ENCODE peak calls at places on chromosomes 3 and 15, in nine cellular contexts. One of them, this sample, is unnamed.

GRCh38 chr15:97995881-97996603 is 35.5 kb downstream of the ARRDC4 start:
- DNase-seq in adrenal gland: no peak
- DNase-seq in cardiac fibroblast: peak
- DNase-seq in fibroblast of lung: peak
- DNase-seq in CD4-positive, alpha-beta T cell: no peak
- DNase-seq in MM.1S: peak
- DNase-seq in K562: no peak
- DNase-seq in GM23338: peak
- DNase-seq in NB4: peak
- DNase-seq in this sample: peak

GRCh38 chr15:74424901-74425528 is 8.7 kb downstream of the SEMA7A start:
- DNase-seq in adrenal gland: no peak
- DNase-seq in cardiac fibroblast: no peak
- DNase-seq in fibroblast of lung: no peak
- DNase-seq in CD4-positive, alpha-beta T cell: no peak
- DNase-seq in MM.1S: no peak
- DNase-seq in K562: no peak
- DNase-seq in GM23338: no peak
- DNase-seq in NB4: no peak
- DNase-seq in this sample: no peak

GRCh38 chr3:194995922-194996321 is 275.0 kb downstream of the XXYLT1 start:
- DNase-seq in adrenal gland: no peak
- DNase-seq in cardiac fibroblast: no peak
- DNase-seq in fibroblast of lung: no peak
- DNase-seq in CD4-positive, alpha-beta T cell: no peak
- DNase-seq in MM.1S: no peak
- DNase-seq in K562: no peak
- DNase-seq in GM23338: peak
- DNase-seq in NB4: no peak
- DNase-seq in this sample: no peak

GRCh38 chr15:63708141-63708772 is 111.1 kb downstream of the FBXL22 start:
- DNase-seq in adrenal gland: no peak
- DNase-seq in cardiac fibroblast: peak
- DNase-seq in fibroblast of lung: no peak
- DNase-seq in CD4-positive, alpha-beta T cell: no peak
- DNase-seq in MM.1S: no peak
- DNase-seq in K562: no peak
- DNase-seq in GM23338: no peak
- DNase-seq in NB4: no peak
- DNase-seq in this sample: no peak

GRCh38 chr15:62457100-62457499 is 292.0 kb upstream of the C2CD4B start:
- DNase-seq in adrenal gland: no peak
- DNase-seq in cardiac fibroblast: no peak
- DNase-seq in fibroblast of lung: no peak
- DNase-seq in CD4-positive, alpha-beta T cell: no peak
- DNase-seq in MM.1S: no peak
- DNase-seq in K562: no peak
- DNase-seq in GM23338: no peak
- DNase-seq in NB4: no peak
- DNase-seq in this sample: no peak

GRCh38 chr3:184755315-184755731 is 43.5 kb upstream of the MAGEF1 start:
- DNase-seq in adrenal gland: no peak
- DNase-seq in cardiac fibroblast: no peak
- DNase-seq in fibroblast of lung: no peak
- DNase-seq in CD4-positive, alpha-beta T cell: no peak
- DNase-seq in MM.1S: no peak
- DNase-seq in K562: no peak
- DNase-seq in GM23338: no peak
- DNase-seq in NB4: no peak
- DNase-seq in this sample: no peak

GRCh38 chr3:48662753-48663488 is at the start of gene CELSR3:
- DNase-seq in adrenal gland: peak
- DNase-seq in cardiac fibroblast: peak
- DNase-seq in fibroblast of lung: peak
- DNase-seq in CD4-positive, alpha-beta T cell: peak
- DNase-seq in MM.1S: peak
- DNase-seq in K562: peak
- DNase-seq in GM23338: peak
- DNase-seq in NB4: no peak
- DNase-seq in this sample: peak

GRCh38 chr3:52896613-52897012 is 735 bp downstream of the STIMATE start:
- DNase-seq in adrenal gland: no peak
- DNase-seq in cardiac fibroblast: no peak
- DNase-seq in fibroblast of lung: no peak
- DNase-seq in CD4-positive, alpha-beta T cell: no peak
- DNase-seq in MM.1S: no peak
- DNase-seq in K562: no peak
- DNase-seq in GM23338: peak
- DNase-seq in NB4: no peak
- DNase-seq in this sample: no peak

GRCh38 chr3:78838362-78838761 is 929.4 kb downstream of the ROBO1 start:
- DNase-seq in adrenal gland: no peak
- DNase-seq in cardiac fibroblast: no peak
- DNase-seq in fibroblast of lung: no peak
- DNase-seq in CD4-positive, alpha-beta T cell: no peak
- DNase-seq in MM.1S: no peak
- DNase-seq in K562: no peak
- DNase-seq in GM23338: no peak
- DNase-seq in NB4: no peak
- DNase-seq in this sample: no peak

GRCh38 chr3:172203522-172204258 is 164.3 kb downstream of the FNDC3B start:
- DNase-seq in adrenal gland: no peak
- DNase-seq in cardiac fibroblast: no peak
- DNase-seq in fibroblast of lung: no peak
- DNase-seq in CD4-positive, alpha-beta T cell: no peak
- DNase-seq in MM.1S: no peak
- DNase-seq in K562: no peak
- DNase-seq in GM23338: no peak
- DNase-seq in NB4: no peak
- DNase-seq in this sample: no peak

GRCh38 chr3:155791190-155791589 is 14.9 kb downstream of the C3orf33 start:
- DNase-seq in adrenal gland: no peak
- DNase-seq in cardiac fibroblast: peak
- DNase-seq in fibroblast of lung: peak
- DNase-seq in CD4-positive, alpha-beta T cell: no peak
- DNase-seq in MM.1S: no peak
- DNase-seq in K562: no peak
- DNase-seq in GM23338: peak
- DNase-seq in NB4: peak
- DNase-seq in this sample: no peak

GRCh38 chr3:179175358-179175757 is 27.2 kb downstream of the PIK3CA start:
- DNase-seq in adrenal gland: no peak
- DNase-seq in cardiac fibroblast: peak
- DNase-seq in fibroblast of lung: no peak
- DNase-seq in CD4-positive, alpha-beta T cell: no peak
- DNase-seq in MM.1S: no peak
- DNase-seq in K562: no peak
- DNase-seq in GM23338: no peak
- DNase-seq in NB4: no peak
- DNase-seq in this sample: no peak

GRCh38 chr3:194344012-194344411 is 7.1 kb downstream of the CPN2 start:
- DNase-seq in adrenal gland: peak
- DNase-seq in cardiac fibroblast: peak
- DNase-seq in fibroblast of lung: peak
- DNase-seq in CD4-positive, alpha-beta T cell: peak
- DNase-seq in MM.1S: peak
- DNase-seq in K562: peak
- DNase-seq in GM23338: peak
- DNase-seq in NB4: peak
- DNase-seq in this sample: peak

DNA sequence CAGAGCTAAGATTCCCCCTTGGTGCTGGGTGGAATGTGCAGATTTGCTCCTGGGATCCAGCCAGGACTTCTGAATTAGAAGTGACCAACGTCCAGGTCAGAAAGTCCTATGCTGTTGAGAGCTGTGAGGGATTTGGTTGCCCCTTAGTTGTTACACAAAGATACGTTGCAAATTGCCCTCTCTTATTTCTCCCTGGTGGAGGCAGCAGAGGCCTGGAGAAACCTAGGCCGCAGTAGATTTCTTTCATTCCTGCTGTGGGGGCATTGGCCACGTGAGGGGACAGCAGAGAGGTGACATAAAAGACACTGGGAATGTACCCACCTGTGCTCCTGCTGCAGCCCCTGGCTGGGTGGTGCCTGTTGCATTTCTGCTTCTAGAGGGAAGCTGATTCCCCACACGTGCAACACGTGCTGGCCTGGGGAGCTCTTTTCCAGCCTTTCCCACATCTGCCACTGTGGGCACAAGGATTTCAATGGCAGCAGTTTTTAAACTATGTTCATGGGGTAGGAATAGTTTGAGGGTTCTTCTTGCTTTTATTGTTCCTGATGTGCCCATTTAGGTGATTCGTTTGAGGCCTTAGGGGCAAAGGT is 65.7 kb downstream of the SYNM start:
- DNase-seq in adrenal gland: no peak
- DNase-seq in cardiac fibroblast: no peak
- DNase-seq in fibroblast of lung: peak
- DNase-seq in CD4-positive, alpha-beta T cell: no peak
- DNase-seq in MM.1S: no peak
- DNase-seq in K562: no peak
- DNase-seq in GM23338: no peak
- DNase-seq in NB4: no peak
- DNase-seq in this sample: no peak
- TF ChIP-seq CTCF in adrenal gland: no peak
- TF ChIP-seq CTCF in cardiac fibroblast: no peak
- TF ChIP-seq CTCF in fibroblast of lung: no peak
- TF ChIP-seq CTCF in CD4-positive, alpha-beta T cell: no peak
- TF ChIP-seq CTCF in MM.1S: no peak
- TF ChIP-seq CTCF in K562: no peak
- TF ChIP-seq CTCF in GM23338: peak
- TF ChIP-seq CTCF in NB4: no peak
- TF ChIP-seq CTCF in this sample: no peak

GRCh38 chr3:8713901-8714759 is 19.5 kb upstream of the CAV3 start:
- DNase-seq in adrenal gland: no peak
- DNase-seq in cardiac fibroblast: peak
- DNase-seq in fibroblast of lung: no peak
- DNase-seq in CD4-positive, alpha-beta T cell: no peak
- DNase-seq in MM.1S: no peak
- DNase-seq in K562: peak
- DNase-seq in GM23338: peak
- DNase-seq in NB4: no peak
- DNase-seq in this sample: peak
- TF ChIP-seq CTCF in adrenal gland: no peak
- TF ChIP-seq CTCF in cardiac fibroblast: peak
- TF ChIP-seq CTCF in fibroblast of lung: peak
- TF ChIP-seq CTCF in CD4-positive, alpha-beta T cell: no peak
- TF ChIP-seq CTCF in MM.1S: peak
- TF ChIP-seq CTCF in K562: peak
- TF ChIP-seq CTCF in GM23338: peak
- TF ChIP-seq CTCF in NB4: peak
- TF ChIP-seq CTCF in this sample: peak

DNA sequence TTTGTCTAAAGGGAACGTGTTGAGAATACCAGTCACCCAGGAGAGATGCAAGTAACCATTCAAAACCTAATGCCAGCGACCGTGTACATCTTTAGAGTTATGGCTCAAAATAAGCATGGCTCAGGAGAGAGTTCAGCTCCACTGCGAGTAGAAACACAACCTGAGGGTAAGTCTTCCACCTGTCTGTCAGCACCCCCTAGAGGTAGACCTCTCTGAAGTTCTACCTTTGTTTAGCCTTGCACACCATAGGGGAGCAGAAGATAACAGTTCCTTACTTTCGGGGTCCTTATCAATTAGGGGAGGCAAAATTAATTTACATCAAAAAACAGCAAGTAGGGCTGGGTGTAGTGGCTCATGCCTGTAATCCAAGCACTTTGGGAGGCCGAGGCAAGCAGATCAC is 124.4 kb downstream of the HCN4 start:
- DNase-seq in adrenal gland: no peak
- DNase-seq in cardiac fibroblast: no peak
- DNase-seq in fibroblast of lung: no peak
- DNase-seq in CD4-positive, alpha-beta T cell: no peak
- DNase-seq in MM.1S: peak
- DNase-seq in K562: peak
- DNase-seq in GM23338: peak
- DNase-seq in NB4: peak
- DNase-seq in this sample: no peak
- TF ChIP-seq CTCF in adrenal gland: no peak
- TF ChIP-seq CTCF in cardiac fibroblast: peak
- TF ChIP-seq CTCF in fibroblast of lung: peak
- TF ChIP-seq CTCF in CD4-positive, alpha-beta T cell: peak
- TF ChIP-seq CTCF in MM.1S: peak
- TF ChIP-seq CTCF in K562: peak
- TF ChIP-seq CTCF in GM23338: peak
- TF ChIP-seq CTCF in NB4: peak
- TF ChIP-seq CTCF in this sample: no peak

DNA sequence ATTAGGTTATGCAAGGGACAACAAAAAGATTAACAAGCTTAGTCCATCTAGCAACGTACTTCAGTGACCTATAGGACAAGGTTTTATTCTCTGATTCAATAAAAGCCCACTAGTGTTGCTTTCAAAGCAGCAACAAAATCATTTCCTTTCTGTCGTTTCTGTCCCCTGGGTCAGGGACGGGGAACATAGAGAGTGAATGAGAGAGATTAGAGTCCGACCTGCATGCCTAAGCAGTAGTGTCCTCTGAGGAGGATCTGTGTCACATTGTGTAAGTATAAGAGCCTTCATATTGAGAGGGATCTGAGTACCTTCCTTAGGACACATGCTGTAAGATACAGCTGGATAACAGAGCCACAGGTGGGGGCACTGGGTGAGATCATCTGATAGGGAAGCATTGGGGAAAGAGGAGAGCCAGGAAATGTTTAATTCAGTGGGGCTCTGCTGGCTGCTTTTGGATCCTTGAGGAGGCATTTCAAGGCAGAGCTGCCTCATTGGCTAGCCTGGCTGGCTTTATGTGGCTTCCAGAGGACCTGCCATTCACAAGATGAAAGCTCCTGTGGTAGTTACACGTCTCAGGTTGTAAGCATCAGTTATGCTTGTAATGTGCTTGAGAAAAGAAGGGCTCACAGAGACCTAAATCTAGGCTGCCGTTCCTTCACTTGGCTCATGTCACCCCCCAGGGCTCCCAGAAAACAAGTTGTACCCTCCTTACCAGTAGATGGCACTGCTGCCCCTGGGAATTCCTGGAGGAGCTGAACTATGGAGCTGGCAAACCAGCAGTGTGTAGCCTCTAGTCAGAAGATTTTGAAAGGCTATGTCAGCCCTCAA is 2.7 kb downstream of the TMEM108 start:
- DNase-seq in adrenal gland: peak
- DNase-seq in cardiac fibroblast: peak
- DNase-seq in fibroblast of lung: peak
- DNase-seq in CD4-positive, alpha-beta T cell: no peak
- DNase-seq in MM.1S: peak
- DNase-seq in K562: peak
- DNase-seq in GM23338: peak
- DNase-seq in NB4: peak
- DNase-seq in this sample: peak
- TF ChIP-seq CTCF in adrenal gland: peak
- TF ChIP-seq CTCF in cardiac fibroblast: peak
- TF ChIP-seq CTCF in fibroblast of lung: peak
- TF ChIP-seq CTCF in CD4-positive, alpha-beta T cell: no peak
- TF ChIP-seq CTCF in MM.1S: peak
- TF ChIP-seq CTCF in K562: peak
- TF ChIP-seq CTCF in GM23338: peak
- TF ChIP-seq CTCF in NB4: peak
- TF ChIP-seq CTCF in this sample: peak